ENCODE peak calls at places on chromosomes 4 and X, in seven cellular contexts. L is mesenchymal stem cell, W is IMR-90, E is mesendoderm, C is H9, B is neuronal stem cell, O is trophoblast cell. M is an unnamed sample.

GRCh38 chr4:11842620-11843263 is 414.0 kb upstream of the HS3ST1 start:
- DNase-seq in L (no peak), O (no peak), C (no peak), W (no peak), B (no peak), E (no peak), M (no peak)

GRCh38 chr4:34183916-34184315 is 2060.4 kb downstream of the ARAP2 start:
- DNase-seq in L (peak), B (no peak), O (peak), W (no peak), C (no peak), E (peak), M (no peak)

GRCh38 chr4:41360911-41361830 is 104.4 kb downstream of the UCHL1 start:
- DNase-seq in B (no peak), L (peak), W (no peak), O (no peak), C (peak), E (peak), M (no peak)

GRCh38 chrX:54087661-54088060 is 43.4 kb upstream of the PHF8 start:
- DNase-seq in B (no peak), W (no peak), E (no peak), C (no peak), O (no peak), L (no peak), M (no peak)

GRCh38 chr4:118883861-118884260 is 4.8 kb upstream of the SYNPO2 start:
- DNase-seq in L (no peak), E (peak), O (no peak), B (no peak), C (no peak), W (no peak), M (no peak)

GRCh38 chrX:22577181-22577580 is 304.5 kb downstream of the CBLL2 start:
- DNase-seq in B (no peak), W (peak), O (no peak), E (no peak), L (peak), C (no peak), M (no peak)

GRCh38 chrX:68416592-68416991 is 16.7 kb downstream of the OPHN1 start:
- DNase-seq in L (peak), W (no peak), E (no peak), O (peak), B (no peak), C (no peak), M (no peak)

GRCh38 chrX:103774070-103774642 is 2.5 kb upstream of the PLP1 start:
- DNase-seq in O (no peak), L (peak), C (peak), E (no peak), W (peak), B (no peak), M (no peak)

GRCh38 chr4:167218022-167218608 is 16.2 kb downstream of the SPOCK3 start:
- DNase-seq in W (no peak), L (no peak), B (no peak), C (no peak), E (no peak), O (no peak), M (no peak)

GRCh38 chrX:14013074-14013473 is 16.6 kb downstream of the GEMIN8 start:
- DNase-seq in W (no peak), C (no peak), E (no peak), B (no peak), O (no peak), L (no peak), M (no peak)

GRCh38 chr4:177118596-177118995 is 191.1 kb upstream of the NEIL3 start:
- DNase-seq in O (no peak), W (peak), E (no peak), C (no peak), B (no peak), L (peak), M (no peak)

GRCh38 chr4:172843273-172843672 is 325.3 kb upstream of the GALNT7 start:
- DNase-seq in L (peak), W (no peak), C (no peak), B (no peak), O (no peak), E (no peak), M (no peak)

GRCh38 chrX:123959281-123960063 is 2.0 kb upstream of the STAG2 start:
- DNase-seq in B (peak), L (peak), O (peak), C (no peak), W (no peak), E (peak), M (no peak)

GRCh38 chrX:16714504-16714903 is 2.0 kb upstream of the CTPS2 start:
- DNase-seq in O (no peak), C (no peak), E (no peak), W (no peak), L (no peak), B (no peak), M (no peak)
- H3K23ac ChIP-seq in O (no peak), C (no peak), E (no peak), W (no peak), L (no peak), B (no peak), M (no peak)

GRCh38 chrX:100622989-100623388 is 13.6 kb downstream of the TSPAN6 start:
- DNase-seq in E (no peak), W (no peak), B (no peak), L (no peak), O (no peak), C (no peak), M (no peak)
- H3K23ac ChIP-seq in E (no peak), W (no peak), B (no peak), L (no peak), O (no peak), C (no peak), M (no peak)

GRCh38 chrX:25006586-25007058 is 9.1 kb downstream of the ARX start:
- DNase-seq in C (no peak), O (no peak), B (no peak), W (no peak), L (no peak), E (no peak), M (no peak)
- H3K23ac ChIP-seq in C (no peak), O (no peak), B (no peak), W (no peak), L (no peak), E (no peak), M (no peak)

GRCh38 chr4:109752545-109752944 is 22.7 kb upstream of the PLA2G12A start:
- DNase-seq in O (no peak), E (no peak), C (no peak), L (no peak), W (no peak), B (no peak), M (no peak)
- H3K23ac ChIP-seq in O (no peak), E (no peak), C (no peak), L (no peak), W (no peak), B (no peak), M (no peak)

GRCh38 chr4:59102311-59102710 is 1992.1 kb upstream of the IGFBP7 start:
- DNase-seq in C (no peak), L (no peak), O (no peak), E (no peak), W (no peak), B (no peak), M (no peak)
- H3K23ac ChIP-seq in C (no peak), L (no peak), O (no peak), E (no peak), W (no peak), B (no peak), M (no peak)

DNA sequence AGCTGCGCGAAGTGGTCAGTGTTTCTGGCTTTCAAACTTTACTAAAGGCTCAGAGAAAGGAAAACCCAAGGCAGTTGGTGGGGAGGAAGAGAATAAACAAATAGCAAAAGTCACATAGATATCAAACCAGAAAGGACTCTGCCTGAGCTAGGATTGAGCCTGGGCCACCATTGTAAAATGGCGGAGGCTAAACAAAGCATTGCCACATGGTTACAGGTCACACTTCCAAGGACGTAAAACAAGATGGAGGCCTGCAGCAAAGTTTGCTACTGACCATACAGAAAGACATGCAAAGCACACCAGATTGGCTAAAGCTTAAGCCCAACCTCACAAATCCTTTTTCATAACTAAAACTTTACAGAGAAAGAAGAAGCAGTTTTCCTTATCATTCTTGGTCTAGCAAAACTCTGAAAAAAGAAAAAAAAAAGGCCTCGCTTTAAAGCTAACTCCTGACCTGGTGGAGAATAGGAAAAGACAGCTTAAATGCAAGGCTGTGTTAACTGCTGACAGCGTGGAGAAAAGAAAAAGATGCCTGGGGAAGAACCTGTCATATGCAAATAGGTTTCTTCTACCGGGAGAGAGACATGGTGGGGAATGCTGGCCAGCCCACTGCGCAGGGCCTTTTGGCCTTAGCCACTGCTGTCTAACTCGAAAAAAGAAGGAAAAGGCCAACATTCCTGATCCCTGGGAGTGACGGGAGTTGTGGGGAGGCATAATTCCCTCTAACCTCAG is 81.8 kb upstream of the SMARCA5 start:
- DNase-seq in B (no peak), O (no peak), C (peak), L (no peak), E (no peak), W (no peak), M (peak)
- H3K23ac ChIP-seq in B (no peak), O (no peak), C (no peak), L (no peak), E (no peak), W (no peak), M (no peak)